ENCODE peak calls at places on chromosomes 16 and 17, in nine cellular contexts. I is AG04450; G is brain microvascular endothelial cell; U is HL-60; T is cardiac muscle cell; S is upper lobe of right lung; N is uterus; M is CD8-positive, alpha-beta T cell; X is tibial nerve. Q is an unnamed sample. For H3K27me3, the result is how much of the 10 kb centered on the place peaks cover.

GRCh38 chr17:6496116-6496481 is 51.8 kb downstream of the PIMREG start:
- DNase-seq in I (no peak), T (peak), N (no peak), S (peak), M (no peak), X (no peak), G (no peak), U (no peak), Q (no peak)

GRCh38 chr16:4373909-4374742 is 2.5 kb downstream of the VASN start:
- DNase-seq in I (peak), M (no peak), S (peak), N (peak), T (peak), G (peak), U (no peak), X (peak), Q (no peak)

GRCh38 chr16:24769806-24770205 is 40.4 kb downstream of the TNRC6A start:
- DNase-seq in X (no peak), N (no peak), M (no peak), I (peak), G (peak), S (no peak), U (no peak), T (peak), Q (no peak)

GRCh38 chr17:69473801-69474170 is 59.3 kb downstream of the MAP2K6 start:
- DNase-seq in N (no peak), M (no peak), G (no peak), T (no peak), I (no peak), S (no peak), X (no peak), U (no peak), Q (no peak)

GRCh38 chr17:57585341-57586098 is 159.6 kb downstream of the CCDC182 start:
- DNase-seq in T (no peak), G (no peak), S (no peak), U (no peak), X (no peak), I (no peak), N (no peak), M (no peak), Q (no peak)

GRCh38 chr16:60259956-60260355 is 1525.8 kb upstream of the GOT2 start:
- DNase-seq in N (no peak), M (no peak), G (no peak), I (no peak), U (no peak), X (no peak), T (no peak), S (no peak), Q (no peak)

GRCh38 chr17:28841901-28842281 is 699 bp downstream of the FAM222B start:
- DNase-seq in G (no peak), I (no peak), S (no peak), U (no peak), M (no peak), X (no peak), T (no peak), N (no peak), Q (no peak)

GRCh38 chr16:85498607-85499006 is 114.5 kb upstream of the GSE1 start:
- DNase-seq in G (no peak), U (no peak), T (no peak), I (no peak), M (no peak), X (no peak), S (no peak), N (no peak), Q (no peak)

GRCh38 chr17:75404739-75405364 is 626 bp downstream of the GRB2 start:
- DNase-seq in N (peak), U (no peak), M (peak), T (peak), I (no peak), G (no peak), X (no peak), S (peak), Q (no peak)

GRCh38 chr16:3020247-3020603 is at the start of gene TNFRSF12A:
- DNase-seq in U (no peak), G (peak), S (peak), T (peak), M (peak), I (no peak), X (peak), N (peak), Q (no peak)
- TF ChIP-seq CTCF in U (no peak), G (no peak), S (no peak), T (no peak), M (no peak), I (no peak), X (peak), N (no peak), Q (no peak)

GRCh38 chr16:27985981-27986380 is 77.5 kb downstream of the GSG1L start:
- DNase-seq in T (no peak), S (no peak), I (no peak), U (no peak), X (no peak), M (no peak), G (no peak), N (no peak), Q (no peak)
- H3K27me3 ChIP-seq in T (under half), S (under half), I (under half), U (under half), X (under half), M (under half), G (under half), N (under half), Q (under half)

GRCh38 chr17:79916991-79917901 is 78.0 kb upstream of the CBX4 start:
- DNase-seq in T (no peak), U (no peak), I (no peak), M (no peak), S (no peak), X (no peak), G (no peak), N (no peak), Q (no peak)

GRCh38 chr17:79914813-79915740 is 75.8 kb upstream of the CBX4 start:
- DNase-seq in S (no peak), G (no peak), T (no peak), U (no peak), N (no peak), X (no peak), M (no peak), I (no peak), Q (no peak)

GRCh38 chr17:79917902-79918484 is 78.8 kb upstream of the CBX4 start:
- DNase-seq in S (no peak), T (no peak), M (no peak), U (no peak), G (no peak), N (no peak), X (no peak), I (no peak), Q (no peak)

GRCh38 chr17:79915850-79916430 is 76.7 kb upstream of the CBX4 start:
- DNase-seq in U (no peak), M (no peak), I (no peak), G (no peak), N (no peak), T (peak), S (peak), X (no peak), Q (no peak)

GRCh38 chr17:79916506-79916905 is 77.3 kb upstream of the CBX4 start:
- DNase-seq in U (no peak), S (no peak), X (no peak), G (no peak), N (no peak), T (no peak), I (no peak), M (no peak), Q (no peak)
- H3K4me3 ChIP-seq in U (no peak), S (no peak), X (no peak), G (no peak), N (no peak), T (no peak), I (no peak), M (no peak), Q (no peak)

GRCh38 chr17:63697341-63698286 is 2.3 kb downstream of the LIMD2 start:
- DNase-seq in N (no peak), M (peak), I (no peak), X (no peak), U (no peak), S (peak), T (peak), G (peak), Q (no peak)

GRCh38 chr17:63694974-63695773 is 4.8 kb downstream of the LIMD2 start:
- DNase-seq in I (no peak), G (no peak), T (no peak), U (no peak), N (no peak), M (peak), X (no peak), S (no peak), Q (no peak)

GRCh38 chr17:63698381-63698885 is 1.5 kb downstream of the LIMD2 start:
- DNase-seq in X (no peak), U (no peak), N (no peak), T (no peak), M (peak), I (no peak), S (no peak), G (no peak), Q (no peak)

GRCh38 chr17:63695889-63696288 is 4.0 kb downstream of the LIMD2 start:
- DNase-seq in T (no peak), N (no peak), X (no peak), S (no peak), G (no peak), I (no peak), U (no peak), M (peak), Q (no peak)

GRCh38 chr17:63696381-63696961 is 3.5 kb downstream of the LIMD2 start:
- DNase-seq in N (no peak), S (no peak), G (no peak), X (no peak), T (peak), I (no peak), U (no peak), M (peak), Q (no peak)
- TF ChIP-seq CTCF in N (no peak), S (peak), G (peak), X (peak), T (peak), I (peak), U (peak), M (peak), Q (peak)

GRCh38 chr16:1047123-1047522 is 25.4 kb upstream of the SSTR5 start:
- DNase-seq in M (no peak), I (no peak), S (no peak), G (no peak), T (no peak), X (no peak), U (no peak), N (no peak), Q (no peak)

GRCh38 chr16:1048442-1049112 is 24.0 kb upstream of the SSTR5 start:
- DNase-seq in U (no peak), S (no peak), X (peak), I (no peak), M (no peak), N (no peak), G (peak), T (peak), Q (no peak)

GRCh38 chr16:1049113-1049975 is 23.2 kb upstream of the SSTR5 start:
- DNase-seq in M (no peak), I (no peak), N (no peak), G (no peak), X (no peak), U (no peak), T (no peak), S (no peak), Q (no peak)

GRCh38 chr16:1046271-1046955 is 26.1 kb upstream of the SSTR5 start:
- DNase-seq in T (no peak), M (no peak), S (no peak), G (no peak), U (no peak), X (no peak), N (no peak), I (no peak), Q (no peak)

GRCh38 chr16:1047801-1048200 is 24.7 kb upstream of the SSTR5 start:
- DNase-seq in M (no peak), X (no peak), S (no peak), I (no peak), T (no peak), N (no peak), U (no peak), G (no peak), Q (no peak)
- H3K27me3 ChIP-seq in M (under half), X (under half), S (under half), I (under half), T (under half), N (under half), U (under half), G (under half), Q (half or more)

GRCh38 chr17:80201446-80201845 is 18.7 kb downstream of the SGSH start:
- DNase-seq in U (no peak), N (no peak), I (no peak), X (no peak), S (no peak), G (no peak), T (no peak), M (no peak), Q (no peak)

GRCh38 chr17:80196652-80197051 is 23.5 kb downstream of the SGSH start:
- DNase-seq in S (no peak), T (no peak), M (no peak), I (no peak), U (no peak), N (no peak), X (no peak), G (no peak), Q (no peak)

GRCh38 chr17:80195671-80196529 is 24.2 kb downstream of the SGSH start:
- DNase-seq in X (no peak), I (no peak), G (no peak), N (no peak), S (no peak), U (no peak), T (no peak), M (peak), Q (no peak)

GRCh38 chr17:80195141-80195540 is 25.0 kb downstream of the SGSH start:
- DNase-seq in X (no peak), G (no peak), S (no peak), T (no peak), M (no peak), I (no peak), N (no peak), U (no peak), Q (no peak)

GRCh38 chr17:80198144-80198661 is 21.9 kb downstream of the SGSH start:
- DNase-seq in N (no peak), S (no peak), X (no peak), T (no peak), G (no peak), I (no peak), U (no peak), M (no peak), Q (no peak)
- H3K4me3 ChIP-seq in N (no peak), S (no peak), X (no peak), T (no peak), G (no peak), I (no peak), U (no peak), M (no peak), Q (no peak)

GRCh38 chr17:51731941-51732722 is 426.4 kb downstream of the CA10 start:
- DNase-seq in G (no peak), X (no peak), S (no peak), N (no peak), U (no peak), I (no peak), T (no peak), M (no peak), Q (no peak)

GRCh38 chr17:51734976-51735375 is 423.5 kb downstream of the CA10 start:
- DNase-seq in G (no peak), I (no peak), U (no peak), X (no peak), T (no peak), M (no peak), N (no peak), S (no peak), Q (no peak)

GRCh38 chr17:51739245-51739886 is 419.1 kb downstream of the CA10 start:
- DNase-seq in T (no peak), X (no peak), G (no peak), N (no peak), S (no peak), U (no peak), M (no peak), I (no peak), Q (no peak)

GRCh38 chr17:51733166-51733565 is 425.3 kb downstream of the CA10 start:
- DNase-seq in N (no peak), X (no peak), M (no peak), I (no peak), G (no peak), T (no peak), S (no peak), U (no peak), Q (no peak)

GRCh38 chr17:51734462-51734861 is 424.1 kb downstream of the CA10 start:
- DNase-seq in U (no peak), X (no peak), M (no peak), N (no peak), T (no peak), I (no peak), G (no peak), S (no peak), Q (no peak)
- TF ChIP-seq CTCF in U (no peak), X (no peak), M (no peak), N (no peak), T (no peak), I (no peak), G (no peak), S (no peak), Q (peak)

DNA sequence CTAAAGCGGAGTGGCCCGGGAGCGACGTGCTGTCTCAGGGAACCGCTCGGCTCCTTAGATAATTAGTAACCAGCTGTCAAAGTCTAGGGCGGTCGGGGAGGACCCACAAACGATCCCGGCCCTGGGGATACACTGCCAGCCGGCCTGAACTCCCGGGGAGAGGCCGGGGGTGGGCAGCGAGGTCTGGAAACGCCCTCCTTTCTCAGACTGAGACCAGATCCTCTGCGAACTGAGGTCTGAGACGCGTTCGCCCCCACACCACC is 1.3 kb downstream of the HNF1B start:
- DNase-seq in T (no peak), I (no peak), U (no peak), M (no peak), G (no peak), X (no peak), N (no peak), S (peak), Q (no peak)
- H3K27me3 ChIP-seq in T (half or more), I (half or more), U (half or more), M (under half), G (half or more), X (under half), N (half or more), S (half or more), Q (under half)

Q was measured in kidney epithelial cell.